ENCODE peak calls at places on chromosomes 5 and 9, in eight cellular contexts. One of them, this sample, is unnamed.

GRCh38 chr9:18721267-18722079 is 247.5 kb downstream of the ADAMTSL1 start:
- DNase-seq in cardiac muscle cell: peak; percentile 79
- DNase-seq in NCI-H1436: no peak
- DNase-seq in EH: peak; percentile 52
- DNase-seq in aorta: no peak
- DNase-seq in EL: no peak
- DNase-seq in germinal center: no peak
- DNase-seq in CD8-positive, alpha-beta T cell: no peak
- DNase-seq in this sample: no peak

GRCh38 chr9:129694265-129694664 is 28.8 kb downstream of the PRRX2 start:
- DNase-seq in cardiac muscle cell: no peak
- DNase-seq in NCI-H1436: no peak
- DNase-seq in EH: peak; percentile 38
- DNase-seq in aorta: peak; percentile 87
- DNase-seq in EL: no peak
- DNase-seq in germinal center: no peak
- DNase-seq in CD8-positive, alpha-beta T cell: no peak
- DNase-seq in this sample: no peak

GRCh38 chr9:105194234-105194633 is 50.2 kb upstream of the SLC44A1 start:
- DNase-seq in cardiac muscle cell: no peak
- DNase-seq in NCI-H1436: no peak
- DNase-seq in EH: no peak
- DNase-seq in aorta: no peak
- DNase-seq in EL: no peak
- DNase-seq in germinal center: no peak
- DNase-seq in CD8-positive, alpha-beta T cell: no peak
- DNase-seq in this sample: no peak

GRCh38 chr9:21752003-21752402 is 50.4 kb upstream of the MTAP start:
- DNase-seq in cardiac muscle cell: no peak
- DNase-seq in NCI-H1436: no peak
- DNase-seq in EH: no peak
- DNase-seq in aorta: no peak
- DNase-seq in EL: no peak
- DNase-seq in germinal center: no peak
- DNase-seq in CD8-positive, alpha-beta T cell: no peak
- DNase-seq in this sample: no peak

GRCh38 chr9:68489636-68490035 is 51.0 kb downstream of the TMEM252 start:
- DNase-seq in cardiac muscle cell: no peak
- DNase-seq in NCI-H1436: no peak
- DNase-seq in EH: peak; percentile 34
- DNase-seq in aorta: no peak
- DNase-seq in EL: peak; percentile 53
- DNase-seq in germinal center: no peak
- DNase-seq in CD8-positive, alpha-beta T cell: no peak
- DNase-seq in this sample: no peak

GRCh38 chr9:129058965-129059795 is 21.7 kb upstream of the DOLPP1 start:
- DNase-seq in cardiac muscle cell: no peak
- DNase-seq in NCI-H1436: no peak
- DNase-seq in EH: peak; percentile 13
- DNase-seq in aorta: no peak
- DNase-seq in EL: peak; percentile 63
- DNase-seq in germinal center: no peak
- DNase-seq in CD8-positive, alpha-beta T cell: no peak
- DNase-seq in this sample: no peak

GRCh38 chr5:159133041-159133741 is 33.5 kb upstream of the EBF1 start:
- DNase-seq in cardiac muscle cell: peak; percentile 54
- DNase-seq in NCI-H1436: peak; percentile 24
- DNase-seq in EH: peak; percentile 72
- DNase-seq in aorta: no peak
- DNase-seq in EL: peak; percentile 73
- DNase-seq in germinal center: peak; percentile 40
- DNase-seq in CD8-positive, alpha-beta T cell: no peak
- DNase-seq in this sample: peak; percentile 22

GRCh38 chr9:37800631-37801286 is at the start of gene DCAF10:
- DNase-seq in cardiac muscle cell: peak; percentile 90
- DNase-seq in NCI-H1436: peak; percentile 80
- DNase-seq in EH: peak; percentile 79
- DNase-seq in aorta: peak; percentile 89
- DNase-seq in EL: peak; percentile 85
- DNase-seq in germinal center: peak; percentile 82
- DNase-seq in CD8-positive, alpha-beta T cell: peak; percentile 91
- DNase-seq in this sample: peak; percentile 70

GRCh38 chr9:130630506-130631330 is 33.7 kb upstream of the PRDM12 start:
- DNase-seq in cardiac muscle cell: no peak
- DNase-seq in NCI-H1436: no peak
- DNase-seq in EH: no peak
- DNase-seq in aorta: peak; percentile 25
- DNase-seq in EL: no peak
- DNase-seq in germinal center: no peak
- DNase-seq in CD8-positive, alpha-beta T cell: no peak
- DNase-seq in this sample: no peak

GRCh38 chr5:138903113-138903789 is 28.1 kb upstream of the LRRTM2 start:
- DNase-seq in cardiac muscle cell: no peak
- DNase-seq in NCI-H1436: no peak
- DNase-seq in EH: peak; percentile 61
- DNase-seq in aorta: no peak
- DNase-seq in EL: peak; percentile 73
- DNase-seq in germinal center: no peak
- DNase-seq in CD8-positive, alpha-beta T cell: no peak
- DNase-seq in this sample: peak; percentile 84

GRCh38 chr5:108046955-108047670 is 334.8 kb downstream of the FBXL17 start:
- DNase-seq in cardiac muscle cell: no peak
- DNase-seq in NCI-H1436: peak; percentile 21
- DNase-seq in EH: peak; percentile 37
- DNase-seq in aorta: no peak
- DNase-seq in EL: no peak
- DNase-seq in germinal center: no peak
- DNase-seq in CD8-positive, alpha-beta T cell: no peak
- DNase-seq in this sample: no peak

GRCh38 chr5:122413722-122414121 is 101.7 kb downstream of the SNCAIP start:
- DNase-seq in cardiac muscle cell: no peak
- DNase-seq in NCI-H1436: no peak
- DNase-seq in EH: no peak
- DNase-seq in aorta: no peak
- DNase-seq in EL: no peak
- DNase-seq in germinal center: no peak
- DNase-seq in CD8-positive, alpha-beta T cell: no peak
- DNase-seq in this sample: no peak

GRCh38 chr5:87081511-87082372 is 185.9 kb upstream of the RASA1 start:
- DNase-seq in cardiac muscle cell: no peak
- DNase-seq in NCI-H1436: no peak
- DNase-seq in EH: no peak
- DNase-seq in aorta: peak; percentile 48
- DNase-seq in EL: no peak
- DNase-seq in germinal center: peak; percentile 47
- DNase-seq in CD8-positive, alpha-beta T cell: peak; percentile 9
- DNase-seq in this sample: peak; percentile 25

GRCh38 chr5:124746916-124747769 is 704 bp upstream of the ZNF608 start:
- DNase-seq in cardiac muscle cell: peak; percentile 96
- DNase-seq in NCI-H1436: peak; percentile 85
- DNase-seq in EH: no peak
- DNase-seq in aorta: peak; percentile 77
- DNase-seq in EL: peak; percentile 78
- DNase-seq in germinal center: peak; percentile 65
- DNase-seq in CD8-positive, alpha-beta T cell: no peak
- DNase-seq in this sample: peak; percentile 96

GRCh38 chr5:139809331-139809810 is 13.8 kb downstream of the PSD2 start:
- DNase-seq in cardiac muscle cell: no peak
- DNase-seq in NCI-H1436: no peak
- DNase-seq in EH: no peak
- DNase-seq in aorta: peak; percentile 9
- DNase-seq in EL: no peak
- DNase-seq in germinal center: no peak
- DNase-seq in CD8-positive, alpha-beta T cell: no peak
- DNase-seq in this sample: no peak

GRCh38 chr9:20744046-20744630 is 60.1 kb downstream of the FOCAD start:
- DNase-seq in cardiac muscle cell: no peak
- DNase-seq in NCI-H1436: no peak
- DNase-seq in EH: no peak
- DNase-seq in aorta: no peak
- DNase-seq in EL: no peak
- DNase-seq in germinal center: no peak
- DNase-seq in CD8-positive, alpha-beta T cell: no peak
- DNase-seq in this sample: no peak

GRCh38 chr9:13279284-13280162 is at the start of gene MPDZ:
- DNase-seq in cardiac muscle cell: peak; percentile 86
- DNase-seq in NCI-H1436: peak; percentile 81
- DNase-seq in EH: peak; percentile 71
- DNase-seq in aorta: peak; percentile 72
- DNase-seq in EL: peak; percentile 69
- DNase-seq in germinal center: peak; percentile 8
- DNase-seq in CD8-positive, alpha-beta T cell: no peak
- DNase-seq in this sample: peak; percentile 82

GRCh38 chr9:7957803-7958202 is 158.2 kb upstream of the DMAC1 start:
- DNase-seq in cardiac muscle cell: no peak
- DNase-seq in NCI-H1436: no peak
- DNase-seq in EH: no peak
- DNase-seq in aorta: no peak
- DNase-seq in EL: no peak
- DNase-seq in germinal center: no peak
- DNase-seq in CD8-positive, alpha-beta T cell: no peak
- DNase-seq in this sample: no peak

GRCh38 chr5:137621861-137622823 is 113.7 kb downstream of the KLHL3 start:
- DNase-seq in cardiac muscle cell: no peak
- DNase-seq in NCI-H1436: no peak
- DNase-seq in EH: peak; percentile 95
- DNase-seq in aorta: peak; percentile 86
- DNase-seq in EL: peak; percentile 93
- DNase-seq in germinal center: no peak
- DNase-seq in CD8-positive, alpha-beta T cell: no peak
- DNase-seq in this sample: no peak

GRCh38 chr9:136546697-136547481 is 1.0 kb upstream of the NOTCH1 start:
- DNase-seq in cardiac muscle cell: peak; percentile 44
- DNase-seq in NCI-H1436: no peak
- DNase-seq in EH: peak; percentile 86
- DNase-seq in aorta: peak; percentile 86
- DNase-seq in EL: peak; percentile 54
- DNase-seq in germinal center: peak; percentile 53
- DNase-seq in CD8-positive, alpha-beta T cell: peak; percentile 40
- DNase-seq in this sample: no peak

GRCh38 chr5:6729400-6730310 is 16.4 kb downstream of the TENT4A start:
- DNase-seq in cardiac muscle cell: no peak
- DNase-seq in NCI-H1436: no peak
- DNase-seq in EH: no peak
- DNase-seq in aorta: peak; percentile 83
- DNase-seq in EL: no peak
- DNase-seq in germinal center: no peak
- DNase-seq in CD8-positive, alpha-beta T cell: peak; percentile 47
- DNase-seq in this sample: no peak

GRCh38 chr5:4230905-4231561 is 635.4 kb downstream of the IRX1 start:
- DNase-seq in cardiac muscle cell: no peak
- DNase-seq in NCI-H1436: no peak
- DNase-seq in EH: no peak
- DNase-seq in aorta: no peak
- DNase-seq in EL: no peak
- DNase-seq in germinal center: no peak
- DNase-seq in CD8-positive, alpha-beta T cell: no peak
- DNase-seq in this sample: no peak

GRCh38 chr9:121772600-121773285 is 121.3 kb downstream of the DAB2IP start:
- DNase-seq in cardiac muscle cell: no peak
- DNase-seq in NCI-H1436: no peak
- DNase-seq in EH: no peak
- DNase-seq in aorta: peak; percentile 85
- DNase-seq in EL: no peak
- DNase-seq in germinal center: no peak
- DNase-seq in CD8-positive, alpha-beta T cell: no peak
- DNase-seq in this sample: no peak

GRCh38 chr5:41186143-41186542 is 27.2 kb downstream of the C6 start:
- DNase-seq in cardiac muscle cell: no peak
- DNase-seq in NCI-H1436: no peak
- DNase-seq in EH: no peak
- DNase-seq in aorta: no peak
- DNase-seq in EL: no peak
- DNase-seq in germinal center: no peak
- DNase-seq in CD8-positive, alpha-beta T cell: no peak
- DNase-seq in this sample: no peak

GRCh38 chr9:96217358-96217755 is 84.6 kb downstream of the HSD17B3 start:
- DNase-seq in cardiac muscle cell: peak; percentile 80
- DNase-seq in NCI-H1436: no peak
- DNase-seq in EH: no peak
- DNase-seq in aorta: no peak
- DNase-seq in EL: no peak
- DNase-seq in germinal center: no peak
- DNase-seq in CD8-positive, alpha-beta T cell: no peak
- DNase-seq in this sample: no peak

GRCh38 chr9:118961857-118962256 is 407.4 kb downstream of the BRINP1 start:
- DNase-seq in cardiac muscle cell: peak; percentile 34
- DNase-seq in NCI-H1436: no peak
- DNase-seq in EH: peak; percentile 89
- DNase-seq in aorta: no peak
- DNase-seq in EL: peak; percentile 86
- DNase-seq in germinal center: no peak
- DNase-seq in CD8-positive, alpha-beta T cell: no peak
- DNase-seq in this sample: no peak

GRCh38 chr9:126611592-126612328 is 2.0 kb upstream of the LMX1B start:
- DNase-seq in cardiac muscle cell: peak; percentile 90
- DNase-seq in NCI-H1436: peak; percentile 35
- DNase-seq in EH: peak; percentile 58
- DNase-seq in aorta: peak; percentile 74
- DNase-seq in EL: peak; percentile 59
- DNase-seq in germinal center: peak; percentile 79
- DNase-seq in CD8-positive, alpha-beta T cell: peak; percentile 71
- DNase-seq in this sample: peak; percentile 62

GRCh38 chr9:123073991-123074422 is 40.5 kb downstream of the GPR21 start:
- DNase-seq in cardiac muscle cell: no peak
- DNase-seq in NCI-H1436: no peak
- DNase-seq in EH: peak; percentile 95
- DNase-seq in aorta: no peak
- DNase-seq in EL: peak; percentile 78
- DNase-seq in germinal center: no peak
- DNase-seq in CD8-positive, alpha-beta T cell: no peak
- DNase-seq in this sample: no peak